ENCODE peak calls at places on chromosomes 6 and 20, in six cellular contexts. Z, T, M, O, F and C are unnamed samples.
A peak's percentile ranks its signal among the peaks of the same experiment; 100 is the strongest.

GRCh38 chr6:89022747-89023289 is 57.7 kb upstream of the PNRC1 start:
- DNase-seq in Z (no peak), T (no peak), M (no peak), O (no peak), F (peak; percentile 42), C (no peak)

GRCh38 chr6:3228791-3229565 is 1.5 kb upstream of the TUBB2B start:
- DNase-seq in Z (no peak), T (no peak), M (no peak), O (no peak), F (no peak), C (peak; percentile 74)

GRCh38 chr6:166444446-166444845 is 61.7 kb upstream of the MPC1 start:
- DNase-seq in Z (no peak), T (no peak), M (no peak), O (no peak), F (no peak), C (no peak)

GRCh38 chr20:1875762-1876161 is 19.4 kb upstream of the SIRPA start:
- DNase-seq in Z (no peak), T (no peak), M (no peak), O (no peak), F (no peak), C (no peak)

GRCh38 chr6:133130863-133131262 is 110.3 kb upstream of the EYA4 start:
- DNase-seq in Z (no peak), T (no peak), M (no peak), O (peak; percentile 89), F (peak; percentile 66), C (no peak)

GRCh38 chr20:11247943-11248475 is 574.2 kb upstream of the JAG1 start:
- DNase-seq in Z (no peak), T (no peak), M (no peak), O (no peak), F (no peak), C (no peak)

GRCh38 chr20:34925341-34925740 is 30.3 kb downstream of the GSS start:
- DNase-seq in Z (no peak), T (no peak), M (no peak), O (no peak), F (no peak), C (no peak)

GRCh38 chr20:44056010-44056698 is 130.8 kb downstream of the JPH2 start:
- DNase-seq in Z (peak; percentile 56), T (no peak), M (no peak), O (no peak), F (no peak), C (peak; percentile 32)

GRCh38 chr6:167933290-167933689 is 64.2 kb upstream of the KIF25 start:
- DNase-seq in Z (no peak), T (no peak), M (no peak), O (no peak), F (no peak), C (no peak)

GRCh38 chr6:18585032-18585573 is 198.0 kb downstream of the RNF144B start:
- DNase-seq in Z (no peak), T (peak; percentile 48), M (no peak), O (peak; percentile 50), F (peak; percentile 65), C (peak; percentile 92)

GRCh38 chr20:35443003-35443402 is 5.0 kb upstream of the GDF5 start:
- DNase-seq in Z (no peak), T (no peak), M (no peak), O (no peak), F (peak; percentile 83), C (peak; percentile 72)

GRCh38 chr6:14384175-14384949 is 266.8 kb downstream of the CD83 start:
- DNase-seq in Z (no peak), T (no peak), M (no peak), O (no peak), F (no peak), C (no peak)

GRCh38 chr6:166765234-166765541 is 138.1 kb upstream of the RPS6KA2 start:
- DNase-seq in Z (no peak), T (no peak), M (no peak), O (no peak), F (no peak), C (no peak)

GRCh38 chr6:105898286-105898685 is 187.8 kb upstream of the PRDM1 start:
- DNase-seq in Z (peak; percentile 19), T (no peak), M (no peak), O (no peak), F (peak; percentile 98), C (no peak)
- H3K4me1 ChIP-seq in Z (peaks cover 6% of the 10 kb centered on the region), T (no peaks in the 10 kb centered on the region), M (no peaks in the 10 kb centered on the region), O (no peaks in the 10 kb centered on the region), F (peaks cover 18% of the 10 kb centered on the region), C (no peaks in the 10 kb centered on the region)

GRCh38 chr6:145137425-145137824 is 597.9 kb downstream of the EPM2A start:
- DNase-seq in Z (no peak), T (no peak), M (no peak), O (no peak), F (peak; percentile 38), C (peak; percentile 67)
- TF ChIP-seq CTCF in Z (peak; percentile 19), T (no peak), M (no peak), O (no peak), F (peak; percentile 43), C (peak; percentile 36)

DNA sequence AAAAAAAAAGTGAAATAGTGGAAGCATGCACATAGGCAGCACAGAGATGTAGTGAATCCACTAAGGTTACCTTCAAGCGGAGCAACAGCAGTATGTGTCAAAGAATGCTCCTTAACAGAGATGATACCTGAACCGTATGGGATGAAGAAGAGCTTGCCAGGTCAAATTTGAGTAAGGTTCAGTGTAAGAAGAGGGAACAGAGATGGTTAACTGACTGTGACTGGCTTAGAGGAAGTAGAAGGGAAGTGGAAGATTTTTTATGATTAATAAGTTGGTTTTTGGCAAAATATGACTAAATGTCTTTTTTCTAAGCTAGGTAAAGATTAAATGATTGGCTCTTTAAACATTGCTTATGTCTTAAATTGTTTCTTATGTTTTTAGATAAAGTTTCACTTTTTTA is 52.6 kb upstream of the C20orf144 start:
- DNase-seq in Z (no peak), T (no peak), M (no peak), O (no peak), F (no peak), C (no peak)
- H3K36me3 ChIP-seq in Z (no peaks in the 10 kb centered on the region), T (no peaks in the 10 kb centered on the region), M (peaks cover 18% of the 10 kb centered on the region), O (peaks cover 78% of the 10 kb centered on the region), F (peaks cover 23% of the 10 kb centered on the region), C (peaks cover 8% of the 10 kb centered on the region)

DNA sequence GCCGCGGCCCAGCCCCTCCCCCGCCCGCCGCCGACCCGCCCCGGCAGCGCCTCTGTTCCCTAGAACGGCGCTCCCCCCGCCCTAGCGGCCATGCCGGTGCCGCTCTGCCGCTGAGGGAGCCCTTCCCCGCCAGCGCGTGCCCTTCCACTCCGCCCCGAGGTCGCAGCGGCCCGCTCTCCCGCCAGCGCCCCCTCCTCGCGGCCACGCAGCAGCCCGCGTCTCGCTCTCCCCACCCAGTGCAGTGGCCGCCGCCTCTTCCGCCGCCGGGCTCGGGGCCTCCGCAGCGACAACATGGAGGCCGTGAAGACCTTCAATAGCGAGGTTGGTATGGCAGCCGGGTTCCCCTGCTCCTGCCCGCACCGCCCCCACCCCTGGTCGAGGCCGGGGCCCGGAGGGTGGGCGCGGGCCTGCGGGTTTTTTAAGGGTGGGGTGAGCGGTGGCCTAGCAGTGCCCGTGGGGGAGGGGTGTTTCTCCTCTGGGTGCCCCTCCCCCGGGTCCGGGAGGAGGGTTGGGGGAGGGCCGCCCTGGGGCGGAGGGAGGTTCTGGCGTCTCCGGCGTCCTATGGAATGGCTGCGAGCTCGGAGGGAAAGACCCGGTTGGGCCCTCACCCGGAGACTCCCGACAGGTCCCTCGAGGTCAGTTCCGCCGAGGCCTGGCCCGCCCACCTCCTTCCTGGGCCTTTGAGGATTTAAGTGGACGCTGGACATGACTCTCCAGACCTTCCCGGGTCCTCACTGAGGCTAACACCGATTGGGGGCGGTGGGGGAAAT is 579 bp downstream of the SCAF8 start:
- DNase-seq in Z (peak; percentile 75), T (peak; percentile 97), M (peak; percentile 97), O (peak; percentile 98), F (peak; percentile 97), C (peak; percentile 94)
- H3K4me1 ChIP-seq in Z (no peaks in the 10 kb centered on the region), T (peaks cover 10% of the 10 kb centered on the region), M (no peaks in the 10 kb centered on the region), O (peaks cover 50% of the 10 kb centered on the region), F (peaks cover 2% of the 10 kb centered on the region), C (peaks cover 21% of the 10 kb centered on the region)

GRCh38 chr6:164942271-164942670 is 367.1 kb downstream of the C6orf118 start:
- DNase-seq in Z (no peak), T (no peak), M (no peak), O (no peak), F (no peak), C (no peak)
- TF ChIP-seq CTCF in Z (no peak), T (no peak), M (no peak), O (no peak), F (no peak), C (no peak)

GRCh38 chr20:36936341-36936740 is 15.2 kb downstream of the SAMHD1 start:
- DNase-seq in Z (no peak), T (no peak), M (no peak), O (no peak), F (no peak), C (no peak)
- H3K36me3 ChIP-seq in Z (no peaks in the 10 kb centered on the region), T (no peaks in the 10 kb centered on the region), M (no peaks in the 10 kb centered on the region), O (peaks cover 16% of the 10 kb centered on the region), F (peaks cover 1% of the 10 kb centered on the region), C (no peaks in the 10 kb centered on the region)

GRCh38 chr6:32177182-32177787 is 920 bp upstream of the RNF5 start:
- DNase-seq in Z (peak; percentile 53), T (peak; percentile 59), M (no peak), O (no peak), F (no peak), C (peak; percentile 82)
- H3K4me1 ChIP-seq in Z (peaks cover 21% of the 10 kb centered on the region), T (peaks cover 22% of the 10 kb centered on the region), M (no peaks in the 10 kb centered on the region), O (peaks cover 32% of the 10 kb centered on the region), F (peaks cover 5% of the 10 kb centered on the region), C (peaks cover 25% of the 10 kb centered on the region)

GRCh38 chr20:9457055-9457454 is 57.3 kb upstream of the LAMP5 start:
- DNase-seq in Z (peak; percentile 19), T (no peak), M (no peak), O (no peak), F (no peak), C (no peak)

GRCh38 chr20:9454781-9455180 is 59.6 kb upstream of the LAMP5 start:
- DNase-seq in Z (no peak), T (no peak), M (no peak), O (no peak), F (peak; percentile 26), C (no peak)

GRCh38 chr20:9460518-9460917 is 53.9 kb upstream of the LAMP5 start:
- DNase-seq in Z (peak; percentile 3), T (no peak), M (no peak), O (no peak), F (peak; percentile 36), C (peak; percentile 14)

GRCh38 chr20:9458075-9458818 is 56.1 kb upstream of the LAMP5 start:
- DNase-seq in Z (peak; percentile 84), T (peak; percentile 18), M (no peak), O (no peak), F (peak; percentile 20), C (peak; percentile 26)
- TF ChIP-seq CTCF in Z (peak; percentile 68), T (no peak), M (no peak), O (no peak), F (peak; percentile 19), C (peak; percentile 59)

GRCh38 chr6:36526066-36526465 is 21.2 kb downstream of the STK38 start:
- DNase-seq in Z (no peak), T (no peak), M (no peak), O (no peak), F (no peak), C (no peak)
- H3K36me3 ChIP-seq in Z (peaks cover 3% of the 10 kb centered on the region), T (peaks cover 8% of the 10 kb centered on the region), M (no peaks in the 10 kb centered on the region), O (peaks cover 37% of the 10 kb centered on the region), F (peaks cover 11% of the 10 kb centered on the region), C (peaks cover 26% of the 10 kb centered on the region)